ENCODE peak calls at places on chromosome 3, in eight cellular contexts. One of them, this sample, is unnamed.

GRCh38 chr3:168872811-168873210 is 777.1 kb upstream of the GOLIM4 start:
- DNase-seq in HepG2: no peak
- DNase-seq in Panc1: no peak
- DNase-seq in mammary epithelial cell: no peak
- DNase-seq in psoas muscle: no peak
- DNase-seq in fibroblast of pulmonary artery: no peak
- DNase-seq in fibroblast of lung: no peak
- DNase-seq in IMR-90: no peak
- DNase-seq in this sample: no peak

GRCh38 chr3:156160653-156161052 is 40.3 kb downstream of the KCNAB1 start:
- DNase-seq in HepG2: no peak
- DNase-seq in Panc1: no peak
- DNase-seq in mammary epithelial cell: no peak
- DNase-seq in psoas muscle: no peak
- DNase-seq in fibroblast of pulmonary artery: no peak
- DNase-seq in fibroblast of lung: no peak
- DNase-seq in IMR-90: no peak
- DNase-seq in this sample: no peak

GRCh38 chr3:10357592-10358308 is 36.8 kb upstream of the SEC13 start:
- DNase-seq in HepG2: no peak
- DNase-seq in Panc1: no peak
- DNase-seq in mammary epithelial cell: peak
- DNase-seq in psoas muscle: peak
- DNase-seq in fibroblast of pulmonary artery: peak
- DNase-seq in fibroblast of lung: peak
- DNase-seq in IMR-90: peak
- DNase-seq in this sample: peak

GRCh38 chr3:24365168-24365567 is 129.5 kb downstream of the THRB start:
- DNase-seq in HepG2: peak
- DNase-seq in Panc1: peak
- DNase-seq in mammary epithelial cell: peak
- DNase-seq in psoas muscle: peak
- DNase-seq in fibroblast of pulmonary artery: peak
- DNase-seq in fibroblast of lung: peak
- DNase-seq in IMR-90: peak
- DNase-seq in this sample: peak

GRCh38 chr3:189778340-189778950 is 147.3 kb downstream of the TP63 start:
- DNase-seq in HepG2: no peak
- DNase-seq in Panc1: no peak
- DNase-seq in mammary epithelial cell: no peak
- DNase-seq in psoas muscle: no peak
- DNase-seq in fibroblast of pulmonary artery: no peak
- DNase-seq in fibroblast of lung: no peak
- DNase-seq in IMR-90: no peak
- DNase-seq in this sample: no peak

GRCh38 chr3:129409541-129409940 is 18.9 kb downstream of the EFCAB12 start:
- DNase-seq in HepG2: no peak
- DNase-seq in Panc1: no peak
- DNase-seq in mammary epithelial cell: no peak
- DNase-seq in psoas muscle: no peak
- DNase-seq in fibroblast of pulmonary artery: peak
- DNase-seq in fibroblast of lung: peak
- DNase-seq in IMR-90: peak
- DNase-seq in this sample: no peak

GRCh38 chr3:170584585-170585007 is 1.3 kb downstream of the SLC7A14 start:
- DNase-seq in HepG2: peak
- DNase-seq in Panc1: no peak
- DNase-seq in mammary epithelial cell: peak
- DNase-seq in psoas muscle: peak
- DNase-seq in fibroblast of pulmonary artery: peak
- DNase-seq in fibroblast of lung: peak
- DNase-seq in IMR-90: peak
- DNase-seq in this sample: no peak

GRCh38 chr3:123679712-123680386 is 95.0 kb upstream of the HACD2 start:
- DNase-seq in HepG2: no peak
- DNase-seq in Panc1: no peak
- DNase-seq in mammary epithelial cell: no peak
- DNase-seq in psoas muscle: no peak
- DNase-seq in fibroblast of pulmonary artery: no peak
- DNase-seq in fibroblast of lung: no peak
- DNase-seq in IMR-90: no peak
- DNase-seq in this sample: no peak

GRCh38 chr3:52001443-52001974 is 5.8 kb upstream of the RPL29 start:
- DNase-seq in HepG2: peak
- DNase-seq in Panc1: no peak
- DNase-seq in mammary epithelial cell: peak
- DNase-seq in psoas muscle: peak
- DNase-seq in fibroblast of pulmonary artery: peak
- DNase-seq in fibroblast of lung: peak
- DNase-seq in IMR-90: peak
- DNase-seq in this sample: peak

GRCh38 chr3:189099031-189099471 is 72.7 kb upstream of the TPRG1 start:
- DNase-seq in HepG2: no peak
- DNase-seq in Panc1: no peak
- DNase-seq in mammary epithelial cell: no peak
- DNase-seq in psoas muscle: peak
- DNase-seq in fibroblast of pulmonary artery: no peak
- DNase-seq in fibroblast of lung: peak
- DNase-seq in IMR-90: no peak
- DNase-seq in this sample: no peak

GRCh38 chr3:130918328-130918727 is 24.4 kb downstream of the ATP2C1 start:
- DNase-seq in HepG2: no peak
- DNase-seq in Panc1: no peak
- DNase-seq in mammary epithelial cell: no peak
- DNase-seq in psoas muscle: no peak
- DNase-seq in fibroblast of pulmonary artery: no peak
- DNase-seq in fibroblast of lung: peak
- DNase-seq in IMR-90: no peak
- DNase-seq in this sample: no peak

GRCh38 chr3:45491344-45491743 is 103.0 kb downstream of the LARS2 start:
- DNase-seq in HepG2: no peak
- DNase-seq in Panc1: no peak
- DNase-seq in mammary epithelial cell: peak
- DNase-seq in psoas muscle: no peak
- DNase-seq in fibroblast of pulmonary artery: no peak
- DNase-seq in fibroblast of lung: no peak
- DNase-seq in IMR-90: no peak
- DNase-seq in this sample: no peak

DNA sequence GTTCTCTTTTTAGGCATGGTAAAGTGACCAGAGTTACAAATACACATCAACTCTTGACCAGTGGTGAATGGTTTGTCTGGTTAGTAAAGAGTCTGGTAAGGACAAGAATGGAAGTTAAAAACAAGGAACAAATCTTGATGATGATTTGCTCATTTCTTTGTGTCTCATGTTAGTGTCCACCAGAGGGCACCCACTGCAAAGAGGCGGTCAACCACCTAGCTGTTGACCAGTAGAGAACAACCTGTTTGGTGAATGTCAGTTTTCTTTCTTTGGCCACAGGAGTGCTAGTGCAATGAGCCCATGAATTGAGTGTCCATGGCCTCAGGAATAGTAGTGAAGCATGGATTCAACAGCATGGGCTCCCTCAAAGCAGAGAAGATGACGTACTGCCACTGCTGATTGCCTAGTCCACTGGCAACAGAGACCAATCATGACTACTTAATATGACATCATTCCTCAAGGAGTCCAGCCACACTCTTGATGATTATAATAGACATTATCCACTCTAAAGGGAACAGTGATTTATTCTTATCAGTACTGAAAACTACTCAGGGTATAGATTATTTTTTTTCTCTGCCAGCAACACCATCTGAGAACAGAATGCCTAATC is 10.7 kb upstream of the CNTN6 start:
- DNase-seq in HepG2: peak
- DNase-seq in Panc1: no peak
- DNase-seq in mammary epithelial cell: peak
- DNase-seq in psoas muscle: no peak
- DNase-seq in fibroblast of pulmonary artery: peak
- DNase-seq in fibroblast of lung: peak
- DNase-seq in IMR-90: peak
- DNase-seq in this sample: no peak
- TF ChIP-seq CTCF in HepG2: no peak
- TF ChIP-seq CTCF in Panc1: peak
- TF ChIP-seq CTCF in mammary epithelial cell: peak
- TF ChIP-seq CTCF in psoas muscle: peak
- TF ChIP-seq CTCF in fibroblast of pulmonary artery: peak
- TF ChIP-seq CTCF in fibroblast of lung: peak
- TF ChIP-seq CTCF in IMR-90: peak
- TF ChIP-seq CTCF in this sample: no peak

GRCh38 chr3:126258670-126259069 is 78.3 kb upstream of the ALDH1L1 start:
- DNase-seq in HepG2: no peak
- DNase-seq in Panc1: no peak
- DNase-seq in mammary epithelial cell: no peak
- DNase-seq in psoas muscle: peak
- DNase-seq in fibroblast of pulmonary artery: no peak
- DNase-seq in fibroblast of lung: peak
- DNase-seq in IMR-90: no peak
- DNase-seq in this sample: peak

GRCh38 chr3:126257174-126257573 is 76.8 kb upstream of the ALDH1L1 start:
- DNase-seq in HepG2: no peak
- DNase-seq in Panc1: no peak
- DNase-seq in mammary epithelial cell: no peak
- DNase-seq in psoas muscle: no peak
- DNase-seq in fibroblast of pulmonary artery: no peak
- DNase-seq in fibroblast of lung: no peak
- DNase-seq in IMR-90: no peak
- DNase-seq in this sample: no peak

GRCh38 chr3:126256256-126256655 is 75.9 kb upstream of the ALDH1L1 start:
- DNase-seq in HepG2: no peak
- DNase-seq in Panc1: no peak
- DNase-seq in mammary epithelial cell: no peak
- DNase-seq in psoas muscle: no peak
- DNase-seq in fibroblast of pulmonary artery: no peak
- DNase-seq in fibroblast of lung: peak
- DNase-seq in IMR-90: peak
- DNase-seq in this sample: no peak

GRCh38 chr3:126259411-126260391 is 79.3 kb upstream of the ALDH1L1 start:
- DNase-seq in HepG2: peak
- DNase-seq in Panc1: peak
- DNase-seq in mammary epithelial cell: no peak
- DNase-seq in psoas muscle: peak
- DNase-seq in fibroblast of pulmonary artery: peak
- DNase-seq in fibroblast of lung: peak
- DNase-seq in IMR-90: peak
- DNase-seq in this sample: no peak

DNA sequence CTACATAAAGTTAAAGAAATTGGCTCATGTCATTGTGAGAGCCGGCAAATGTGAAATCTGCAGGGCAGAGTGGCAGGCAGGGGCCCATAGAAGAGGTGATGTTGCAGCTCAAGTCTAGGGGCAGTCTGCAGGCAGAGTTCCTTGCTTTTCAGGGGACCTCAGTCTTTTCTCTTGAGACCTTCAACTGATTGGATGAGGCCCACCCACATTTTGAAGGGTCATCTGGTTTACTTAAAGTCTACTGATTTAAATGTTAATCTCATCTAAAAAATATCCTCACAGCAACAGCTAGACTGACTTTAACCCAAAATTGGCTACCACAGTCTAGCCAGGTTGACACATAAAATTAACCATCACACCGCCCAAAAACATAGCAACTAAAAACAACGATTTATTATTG is 77.6 kb upstream of the ALDH1L1 start:
- DNase-seq in HepG2: no peak
- DNase-seq in Panc1: no peak
- DNase-seq in mammary epithelial cell: no peak
- DNase-seq in psoas muscle: no peak
- DNase-seq in fibroblast of pulmonary artery: no peak
- DNase-seq in fibroblast of lung: no peak
- DNase-seq in IMR-90: no peak
- DNase-seq in this sample: no peak
- H3K4me3 ChIP-seq in HepG2: no peak
- H3K4me3 ChIP-seq in Panc1: no peak
- H3K4me3 ChIP-seq in mammary epithelial cell: no peak
- H3K4me3 ChIP-seq in psoas muscle: no peak
- H3K4me3 ChIP-seq in fibroblast of pulmonary artery: no peak
- H3K4me3 ChIP-seq in fibroblast of lung: no peak
- H3K4me3 ChIP-seq in IMR-90: no peak
- H3K4me3 ChIP-seq in this sample: no peak

DNA sequence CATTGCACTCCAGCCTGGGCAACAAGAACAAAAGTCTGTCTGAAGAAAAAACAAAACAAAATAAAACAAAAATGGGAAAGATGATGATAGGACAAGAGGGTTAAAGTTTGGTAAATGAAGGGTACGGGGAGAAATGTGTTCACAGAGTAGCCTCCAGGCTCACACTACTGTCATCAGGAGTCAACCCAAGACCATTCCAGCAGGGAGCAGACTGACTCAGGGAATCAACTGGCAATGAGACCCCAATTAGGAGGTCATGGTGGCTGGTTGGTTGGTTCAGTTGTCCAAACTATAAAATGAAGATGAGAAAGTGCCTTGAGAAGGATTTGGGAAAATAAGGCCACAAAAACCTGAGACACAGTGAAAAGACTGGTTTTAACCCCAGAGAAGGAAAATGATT is 51.8 kb downstream of the KLHL6 start:
- DNase-seq in HepG2: no peak
- DNase-seq in Panc1: no peak
- DNase-seq in mammary epithelial cell: no peak
- DNase-seq in psoas muscle: no peak
- DNase-seq in fibroblast of pulmonary artery: no peak
- DNase-seq in fibroblast of lung: no peak
- DNase-seq in IMR-90: no peak
- DNase-seq in this sample: no peak
- TF ChIP-seq CTCF in HepG2: peak
- TF ChIP-seq CTCF in Panc1: peak
- TF ChIP-seq CTCF in mammary epithelial cell: no peak
- TF ChIP-seq CTCF in psoas muscle: no peak
- TF ChIP-seq CTCF in fibroblast of pulmonary artery: peak
- TF ChIP-seq CTCF in fibroblast of lung: no peak
- TF ChIP-seq CTCF in IMR-90: no peak
- TF ChIP-seq CTCF in this sample: no peak

GRCh38 chr3:133490468-133491351 is 82.8 kb upstream of the CDV3 start:
- DNase-seq in HepG2: no peak
- DNase-seq in Panc1: no peak
- DNase-seq in mammary epithelial cell: peak
- DNase-seq in psoas muscle: no peak
- DNase-seq in fibroblast of pulmonary artery: no peak
- DNase-seq in fibroblast of lung: no peak
- DNase-seq in IMR-90: no peak
- DNase-seq in this sample: no peak

GRCh38 chr3:133492159-133492860 is 81.2 kb upstream of the CDV3 start:
- DNase-seq in HepG2: no peak
- DNase-seq in Panc1: no peak
- DNase-seq in mammary epithelial cell: no peak
- DNase-seq in psoas muscle: no peak
- DNase-seq in fibroblast of pulmonary artery: no peak
- DNase-seq in fibroblast of lung: no peak
- DNase-seq in IMR-90: no peak
- DNase-seq in this sample: no peak

GRCh38 chr3:133489466-133490085 is 83.9 kb upstream of the CDV3 start:
- DNase-seq in HepG2: no peak
- DNase-seq in Panc1: no peak
- DNase-seq in mammary epithelial cell: peak
- DNase-seq in psoas muscle: no peak
- DNase-seq in fibroblast of pulmonary artery: no peak
- DNase-seq in fibroblast of lung: no peak
- DNase-seq in IMR-90: peak
- DNase-seq in this sample: no peak

GRCh38 chr3:133488785-133489367 is 84.6 kb upstream of the CDV3 start:
- DNase-seq in HepG2: peak
- DNase-seq in Panc1: no peak
- DNase-seq in mammary epithelial cell: peak
- DNase-seq in psoas muscle: no peak
- DNase-seq in fibroblast of pulmonary artery: peak
- DNase-seq in fibroblast of lung: peak
- DNase-seq in IMR-90: peak
- DNase-seq in this sample: peak

GRCh38 chr3:133491481-133492059 is 81.9 kb upstream of the CDV3 start:
- DNase-seq in HepG2: no peak
- DNase-seq in Panc1: no peak
- DNase-seq in mammary epithelial cell: no peak
- DNase-seq in psoas muscle: no peak
- DNase-seq in fibroblast of pulmonary artery: no peak
- DNase-seq in fibroblast of lung: no peak
- DNase-seq in IMR-90: no peak
- DNase-seq in this sample: no peak
- H3K4me3 ChIP-seq in HepG2: no peak
- H3K4me3 ChIP-seq in Panc1: no peak
- H3K4me3 ChIP-seq in mammary epithelial cell: no peak
- H3K4me3 ChIP-seq in psoas muscle: no peak
- H3K4me3 ChIP-seq in fibroblast of pulmonary artery: no peak
- H3K4me3 ChIP-seq in fibroblast of lung: no peak
- H3K4me3 ChIP-seq in IMR-90: no peak
- H3K4me3 ChIP-seq in this sample: no peak